ENCODE peak calls at places on chromosome 3, in four cellular contexts. I is hepatic stellate cell, Z is stromal cell of bone marrow, G is HS-5. Y is an unnamed sample.

GRCh38 chr3:127848131-127849129 is 26.1 kb upstream of the MGLL start:
- DNase-seq in G (no peak), I (no peak), Z (no peak), Y (no peak)

GRCh38 chr3:22496641-22497040 is 706.5 kb upstream of the UBE2E2 start:
- DNase-seq in G (no peak), Z (no peak), I (no peak), Y (no peak)

GRCh38 chr3:19065027-19065426 is 83.3 kb upstream of the KCNH8 start:
- DNase-seq in Z (no peak), G (no peak), I (no peak), Y (no peak)

GRCh38 chr3:178159691-178160090 is 376.5 kb upstream of the KCNMB2 start:
- DNase-seq in G (no peak), I (no peak), Z (no peak), Y (no peak)

GRCh38 chr3:13264468-13264795 is 155.7 kb downstream of the NUP210 start:
- DNase-seq in G (no peak), Z (no peak), I (no peak), Y (no peak)

GRCh38 chr3:100260685-100261480 is at the start of gene TBC1D23:
- DNase-seq in Z (peak), G (peak), I (peak), Y (peak)

GRCh38 chr3:190526787-190527767 is 13.2 kb downstream of the IL1RAP start:
- DNase-seq in I (no peak), Z (no peak), G (no peak), Y (no peak)

GRCh38 chr3:106454497-106454896 is 585.7 kb upstream of the CBLB start:
- DNase-seq in G (no peak), I (no peak), Z (no peak), Y (no peak)

GRCh38 chr3:111999924-112000835 is 1.5 kb downstream of the TAGLN3 start:
- DNase-seq in Z (no peak), I (no peak), G (no peak), Y (no peak)

GRCh38 chr3:98406034-98406433 is 15.6 kb downstream of the OR5K3 start:
- DNase-seq in G (no peak), I (no peak), Z (no peak), Y (no peak)